ENCODE peak calls at places on chromosome 12, in eight cellular contexts. F, L, A, K, S, X, Y and R are unnamed samples.

GRCh38 chr12:54413284-54414190 is 5.5 kb downstream of the ITGA5 start:
- DNase-seq in F (peak; percentile 79), L (no peak), A (peak; percentile 88), K (no peak), S (no peak), X (peak; percentile 59), Y (no peak), R (peak; percentile 74)

GRCh38 chr12:109115758-109116610 is at the start of gene ACACB:
- DNase-seq in F (peak; percentile 90), L (peak; percentile 43), A (peak; percentile 83), K (no peak), S (peak; percentile 65), X (no peak), Y (no peak), R (peak; percentile 75)

GRCh38 chr12:108526482-108527234 is 11.6 kb downstream of the FICD start:
- DNase-seq in F (no peak), L (no peak), A (no peak), K (no peak), S (no peak), X (no peak), Y (no peak), R (no peak)

GRCh38 chr12:93943766-93944165 is 204.6 kb upstream of the PLXNC1 start:
- DNase-seq in F (no peak), L (no peak), A (no peak), K (peak; percentile 31), S (no peak), X (no peak), Y (no peak), R (peak; percentile 51)

GRCh38 chr12:124233846-124234620 is 60.9 kb upstream of the RFLNA start:
- DNase-seq in F (no peak), L (no peak), A (no peak), K (no peak), S (no peak), X (no peak), Y (no peak), R (no peak)

GRCh38 chr12:96249196-96250118 is 55.3 kb downstream of the ELK3 start:
- DNase-seq in F (peak; percentile 91), L (no peak), A (no peak), K (no peak), S (no peak), X (no peak), Y (no peak), R (peak; percentile 12)

GRCh38 chr12:4555804-4556203 is 6.2 kb upstream of the DYRK4 start:
- DNase-seq in F (no peak), L (no peak), A (no peak), K (no peak), S (no peak), X (no peak), Y (no peak), R (no peak)

GRCh38 chr12:124994435-124994975 is 1.1 kb downstream of the BRI3BP start:
- DNase-seq in F (no peak), L (no peak), A (peak; percentile 84), K (peak; percentile 40), S (no peak), X (no peak), Y (peak; percentile 28), R (no peak)

GRCh38 chr12:120757949-120758348 is 32.3 kb downstream of the ACADS start:
- DNase-seq in F (no peak), L (no peak), A (no peak), K (no peak), S (no peak), X (no peak), Y (no peak), R (no peak)

GRCh38 chr12:120758798-120759590 is 33.4 kb downstream of the ACADS start:
- DNase-seq in F (no peak), L (no peak), A (no peak), K (no peak), S (no peak), X (no peak), Y (no peak), R (no peak)

GRCh38 chr12:120760349-120761245 is 35.0 kb downstream of the ACADS start:
- DNase-seq in F (no peak), L (no peak), A (no peak), K (no peak), S (no peak), X (no peak), Y (no peak), R (peak; percentile 78)

GRCh38 chr12:120761581-120761980 is 36.0 kb downstream of the ACADS start:
- DNase-seq in F (peak; percentile 78), L (no peak), A (no peak), K (no peak), S (peak; percentile 48), X (no peak), Y (no peak), R (peak; percentile 41)

DNA sequence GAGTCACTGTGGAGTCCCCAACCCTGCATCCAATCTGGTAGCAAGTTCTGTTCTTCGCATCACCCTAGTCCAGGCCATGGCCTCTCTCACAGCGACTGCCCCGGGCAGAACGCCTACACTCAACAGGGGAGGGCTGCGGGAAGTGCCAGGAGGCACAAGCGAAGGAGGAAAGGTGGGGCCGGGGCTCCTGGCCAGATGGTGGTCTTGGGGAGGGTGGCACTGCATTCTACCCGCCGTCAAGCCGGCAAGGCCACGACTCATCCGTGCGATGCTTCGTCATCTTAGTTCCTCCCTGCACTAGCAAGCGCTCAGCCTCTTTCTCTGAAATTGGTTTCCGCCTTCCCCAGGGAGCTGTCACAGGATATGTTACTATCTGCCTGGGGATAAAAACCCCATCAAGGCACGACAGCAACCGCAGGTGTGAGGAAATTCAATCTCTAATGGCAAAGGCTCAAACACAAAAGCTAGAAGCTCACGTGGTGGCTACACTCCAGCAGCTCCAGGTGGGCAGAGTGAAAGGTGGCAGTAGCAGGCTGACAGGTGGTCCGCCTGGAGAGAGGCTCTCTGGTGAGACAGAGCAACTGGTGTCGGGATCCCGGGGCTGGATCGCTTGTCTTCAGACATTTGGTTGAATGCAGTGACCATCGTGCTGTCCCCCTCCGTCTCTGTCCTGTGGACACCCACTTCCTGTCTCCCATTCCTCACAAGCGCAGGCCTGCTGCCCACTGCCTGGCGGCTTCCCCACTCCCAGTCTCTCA is 34.1 kb downstream of the ACADS start:
- DNase-seq in F (no peak), L (no peak), A (no peak), K (no peak), S (no peak), X (no peak), Y (no peak), R (no peak)
- TF ChIP-seq POLR2A in F (no peak), L (no peak), A (no peak), K (no peak), S (no peak), X (peak; percentile 16), Y (no peak), R (no peak)

GRCh38 chr12:40225337-40225983 is 663 bp downstream of the LRRK2 start:
- DNase-seq in F (no peak), L (no peak), A (no peak), K (peak; percentile 17), S (no peak), X (no peak), Y (no peak), R (no peak)

GRCh38 chr12:40222247-40222646 is 2.5 kb upstream of the LRRK2 start:
- DNase-seq in F (no peak), L (no peak), A (no peak), K (no peak), S (no peak), X (no peak), Y (no peak), R (no peak)

GRCh38 chr12:40225984-40226602 is 1.3 kb downstream of the LRRK2 start:
- DNase-seq in F (no peak), L (no peak), A (no peak), K (peak; percentile 72), S (no peak), X (no peak), Y (no peak), R (no peak)

GRCh38 chr12:40226652-40227051 is 1.9 kb downstream of the LRRK2 start:
- DNase-seq in F (peak; percentile 81), L (peak; percentile 69), A (peak; percentile 60), K (peak; percentile 90), S (no peak), X (no peak), Y (peak; percentile 7), R (peak; percentile 86)

GRCh38 chr12:40224439-40225291 is at the start of gene LRRK2:
- DNase-seq in F (peak; percentile 94), L (peak; percentile 83), A (peak; percentile 90), K (peak; percentile 78), S (peak; percentile 51), X (no peak), Y (peak; percentile 11), R (peak; percentile 96)
- TF ChIP-seq POLR2A in F (peak; percentile 66), L (peak; percentile 47), A (peak; percentile 31), K (peak; percentile 61), S (peak; percentile 27), X (no peak), Y (no peak), R (no peak)

DNA sequence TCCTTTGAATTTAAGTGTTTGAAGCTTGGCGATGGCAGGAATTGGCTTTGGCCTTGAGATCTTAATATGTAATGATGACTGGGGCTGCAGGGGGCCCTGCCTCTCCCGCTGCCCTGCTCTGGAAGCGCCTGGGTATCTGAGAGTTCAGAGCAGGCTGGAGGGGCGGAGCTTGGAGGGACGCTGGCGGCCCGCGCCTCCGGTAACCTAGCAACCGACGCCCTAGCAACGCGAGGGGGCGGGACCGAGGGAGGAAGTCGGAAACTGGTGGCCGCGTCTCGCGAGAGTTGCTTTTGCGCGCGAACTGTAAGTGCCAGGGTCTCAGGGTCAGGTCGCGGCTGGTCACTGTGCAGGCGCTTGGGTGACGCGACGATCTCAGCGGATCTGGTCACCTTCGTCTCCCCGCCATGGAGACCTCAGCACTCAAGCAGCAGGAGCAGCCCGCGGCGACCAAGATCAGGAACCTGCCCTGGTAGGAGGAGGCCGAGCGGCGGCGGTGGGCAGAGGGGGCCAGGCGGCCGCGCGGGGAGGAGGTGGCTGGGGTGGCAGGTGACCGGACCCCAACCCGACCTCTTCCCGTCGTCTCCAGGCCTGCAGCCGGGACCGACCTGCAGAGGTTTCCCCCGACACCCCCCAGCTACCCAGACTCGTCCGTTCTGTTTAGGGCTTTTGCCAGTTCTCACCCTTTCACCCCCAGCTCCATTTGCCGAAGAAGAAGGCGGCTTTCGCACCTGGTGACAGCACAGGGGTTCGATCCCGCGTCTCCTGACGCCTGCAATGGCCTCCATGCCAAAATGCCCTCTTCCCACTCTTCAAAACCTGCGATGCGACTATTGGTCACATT is at the start of gene RFC5:
- DNase-seq in F (peak; percentile 98), L (peak; percentile 98), A (peak; percentile 99), K (peak; percentile 98), S (peak; percentile 95), X (peak; percentile 95), Y (peak; percentile 98), R (peak; percentile 97)
- TF ChIP-seq POLR2A in F (no peak), L (no peak), A (no peak), K (peak; percentile 75), S (no peak), X (peak; percentile 78), Y (peak; percentile 95), R (no peak)

DNA sequence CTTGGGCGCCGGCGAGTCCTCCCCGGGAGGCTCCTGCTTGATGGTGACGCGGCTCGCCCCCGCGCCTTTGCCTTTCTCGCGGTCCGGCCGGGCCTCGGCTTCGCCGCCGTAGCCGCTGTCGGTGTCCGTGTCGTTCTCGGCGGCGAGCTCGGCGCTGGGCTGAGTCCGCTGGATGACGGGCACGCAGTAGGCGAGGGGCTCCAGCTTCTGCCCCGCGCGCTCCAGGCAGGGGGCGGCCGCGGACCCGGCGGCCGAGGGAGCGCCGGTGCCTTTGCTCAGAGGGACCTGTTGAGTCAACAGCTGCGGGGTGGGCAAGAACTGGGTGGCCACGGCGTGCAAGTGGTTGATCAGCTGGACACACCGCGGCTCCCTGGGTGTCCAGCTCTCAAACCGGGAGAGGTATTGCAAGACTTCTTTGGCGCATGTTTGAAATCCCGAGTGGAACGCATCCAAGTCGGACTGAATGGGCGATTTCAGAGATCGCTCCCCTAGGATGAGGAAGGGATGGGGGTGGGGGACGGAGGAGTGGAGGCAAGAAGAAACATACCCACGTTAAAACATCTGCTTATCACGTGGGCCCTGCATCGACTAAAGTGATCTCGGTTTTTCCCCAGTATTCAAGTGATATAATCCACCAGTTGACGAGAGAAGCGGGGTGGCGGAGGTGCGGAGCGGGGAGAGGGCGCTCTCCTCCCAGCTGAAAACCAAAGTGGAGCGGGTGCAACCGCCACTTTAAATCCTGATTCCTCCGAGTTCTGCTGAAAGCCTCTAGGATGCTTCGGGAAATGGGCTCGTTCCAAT is 2.0 kb downstream of the BHLHE41 start:
- DNase-seq in F (peak; percentile 92), L (peak; percentile 83), A (peak; percentile 85), K (peak; percentile 70), S (peak; percentile 74), X (no peak), Y (peak; percentile 25), R (peak; percentile 71)
- TF ChIP-seq POLR2A in F (no peak), L (peak; percentile 33), A (no peak), K (no peak), S (no peak), X (no peak), Y (no peak), R (no peak)